ENCODE peak calls at places on chromosomes 11 and 22, in six cellular contexts. One of them, this sample, is unnamed.

GRCh38 chr11:131601586-131601985 is 231.2 kb downstream of the NTM start:
- DNase-seq in body of pancreas: no peak
- DNase-seq in AG10803: peak
- DNase-seq in uterus: no peak
- DNase-seq in ovary: no peak
- DNase-seq in endodermal cell: no peak
- DNase-seq in this sample: no peak

GRCh38 chr11:64745523-64746328 is 1.8 kb upstream of the RASGRP2 start:
- DNase-seq in body of pancreas: peak
- DNase-seq in AG10803: peak
- DNase-seq in uterus: peak
- DNase-seq in ovary: peak
- DNase-seq in endodermal cell: peak
- DNase-seq in this sample: no peak

GRCh38 chr11:27757953-27758352 is 57.7 kb upstream of the BDNF start:
- DNase-seq in body of pancreas: no peak
- DNase-seq in AG10803: peak
- DNase-seq in uterus: no peak
- DNase-seq in ovary: no peak
- DNase-seq in endodermal cell: no peak
- DNase-seq in this sample: no peak

GRCh38 chr11:79342686-79343085 is 98.1 kb downstream of the TENM4 start:
- DNase-seq in body of pancreas: no peak
- DNase-seq in AG10803: no peak
- DNase-seq in uterus: no peak
- DNase-seq in ovary: no peak
- DNase-seq in endodermal cell: no peak
- DNase-seq in this sample: no peak

GRCh38 chr11:69949327-69949726 is 128.8 kb upstream of the ANO1 start:
- DNase-seq in body of pancreas: peak
- DNase-seq in AG10803: peak
- DNase-seq in uterus: no peak
- DNase-seq in ovary: no peak
- DNase-seq in endodermal cell: peak
- DNase-seq in this sample: no peak

GRCh38 chr11:102469196-102469821 is 16.7 kb upstream of the TMEM123 start:
- DNase-seq in body of pancreas: no peak
- DNase-seq in AG10803: peak
- DNase-seq in uterus: peak
- DNase-seq in ovary: no peak
- DNase-seq in endodermal cell: no peak
- DNase-seq in this sample: no peak

GRCh38 chr11:128680906-128681305 is 13.0 kb upstream of the FLI1 start:
- DNase-seq in body of pancreas: no peak
- DNase-seq in AG10803: no peak
- DNase-seq in uterus: no peak
- DNase-seq in ovary: no peak
- DNase-seq in endodermal cell: no peak
- DNase-seq in this sample: no peak

GRCh38 chr22:46290843-46291785 is 5.6 kb upstream of the GTSE1 start:
- DNase-seq in body of pancreas: no peak
- DNase-seq in AG10803: no peak
- DNase-seq in uterus: no peak
- DNase-seq in ovary: no peak
- DNase-seq in endodermal cell: no peak
- DNase-seq in this sample: no peak

GRCh38 chr11:35539781-35540281 is 14.4 kb upstream of the PAMR1 start:
- DNase-seq in body of pancreas: peak
- DNase-seq in AG10803: peak
- DNase-seq in uterus: peak
- DNase-seq in ovary: no peak
- DNase-seq in endodermal cell: no peak
- DNase-seq in this sample: no peak

GRCh38 chr11:104534268-104534667 is 364.0 kb downstream of the CASP12 start:
- DNase-seq in body of pancreas: no peak
- DNase-seq in AG10803: no peak
- DNase-seq in uterus: no peak
- DNase-seq in ovary: no peak
- DNase-seq in endodermal cell: no peak
- DNase-seq in this sample: no peak

GRCh38 chr11:128622137-128622523 is 34.8 kb upstream of the ETS1 start:
- DNase-seq in body of pancreas: no peak
- DNase-seq in AG10803: no peak
- DNase-seq in uterus: no peak
- DNase-seq in ovary: no peak
- DNase-seq in endodermal cell: peak
- DNase-seq in this sample: no peak

GRCh38 chr11:244376-244775 is 7.6 kb downstream of the PSMD13 start:
- DNase-seq in body of pancreas: no peak
- DNase-seq in AG10803: no peak
- DNase-seq in uterus: no peak
- DNase-seq in ovary: no peak
- DNase-seq in endodermal cell: no peak
- DNase-seq in this sample: no peak

GRCh38 chr11:57071829-57072228 is 83.1 kb downstream of the OR5AK2 start:
- DNase-seq in body of pancreas: no peak
- DNase-seq in AG10803: peak
- DNase-seq in uterus: no peak
- DNase-seq in ovary: no peak
- DNase-seq in endodermal cell: no peak
- DNase-seq in this sample: no peak

GRCh38 chr22:47168900-47169800 is 406.7 kb downstream of the TBC1D22A start:
- DNase-seq in body of pancreas: peak
- DNase-seq in AG10803: no peak
- DNase-seq in uterus: no peak
- DNase-seq in ovary: peak
- DNase-seq in endodermal cell: peak
- DNase-seq in this sample: no peak

GRCh38 chr11:57321996-57322880 is 2.5 kb downstream of the TNKS1BP1 start:
- DNase-seq in body of pancreas: peak
- DNase-seq in AG10803: peak
- DNase-seq in uterus: peak
- DNase-seq in ovary: peak
- DNase-seq in endodermal cell: peak
- DNase-seq in this sample: peak

GRCh38 chr11:134346101-134346975 is 14.6 kb downstream of the GLB1L2 start:
- DNase-seq in body of pancreas: no peak
- DNase-seq in AG10803: no peak
- DNase-seq in uterus: no peak
- DNase-seq in ovary: no peak
- DNase-seq in endodermal cell: no peak
- DNase-seq in this sample: no peak

GRCh38 chr11:65428578-65429068 is 6.0 kb downstream of the NEAT1 start:
- DNase-seq in body of pancreas: peak
- DNase-seq in AG10803: no peak
- DNase-seq in uterus: peak
- DNase-seq in ovary: no peak
- DNase-seq in endodermal cell: no peak
- DNase-seq in this sample: no peak

GRCh38 chr11:36149538-36150242 is 139.5 kb downstream of the COMMD9 start:
- DNase-seq in body of pancreas: peak
- DNase-seq in AG10803: peak
- DNase-seq in uterus: peak
- DNase-seq in ovary: peak
- DNase-seq in endodermal cell: peak
- DNase-seq in this sample: no peak

GRCh38 chr11:34890812-34891211 is 25.4 kb downstream of the APIP start:
- DNase-seq in body of pancreas: no peak
- DNase-seq in AG10803: peak
- DNase-seq in uterus: no peak
- DNase-seq in ovary: no peak
- DNase-seq in endodermal cell: no peak
- DNase-seq in this sample: peak

GRCh38 chr11:61095022-61095421 is 7.3 kb upstream of the CD5 start:
- DNase-seq in body of pancreas: no peak
- DNase-seq in AG10803: no peak
- DNase-seq in uterus: no peak
- DNase-seq in ovary: no peak
- DNase-seq in endodermal cell: peak
- DNase-seq in this sample: no peak

GRCh38 chr11:32439488-32440210 is 4.3 kb upstream of the WT1 start:
- DNase-seq in body of pancreas: no peak
- DNase-seq in AG10803: no peak
- DNase-seq in uterus: peak
- DNase-seq in ovary: peak
- DNase-seq in endodermal cell: peak
- DNase-seq in this sample: no peak

DNA sequence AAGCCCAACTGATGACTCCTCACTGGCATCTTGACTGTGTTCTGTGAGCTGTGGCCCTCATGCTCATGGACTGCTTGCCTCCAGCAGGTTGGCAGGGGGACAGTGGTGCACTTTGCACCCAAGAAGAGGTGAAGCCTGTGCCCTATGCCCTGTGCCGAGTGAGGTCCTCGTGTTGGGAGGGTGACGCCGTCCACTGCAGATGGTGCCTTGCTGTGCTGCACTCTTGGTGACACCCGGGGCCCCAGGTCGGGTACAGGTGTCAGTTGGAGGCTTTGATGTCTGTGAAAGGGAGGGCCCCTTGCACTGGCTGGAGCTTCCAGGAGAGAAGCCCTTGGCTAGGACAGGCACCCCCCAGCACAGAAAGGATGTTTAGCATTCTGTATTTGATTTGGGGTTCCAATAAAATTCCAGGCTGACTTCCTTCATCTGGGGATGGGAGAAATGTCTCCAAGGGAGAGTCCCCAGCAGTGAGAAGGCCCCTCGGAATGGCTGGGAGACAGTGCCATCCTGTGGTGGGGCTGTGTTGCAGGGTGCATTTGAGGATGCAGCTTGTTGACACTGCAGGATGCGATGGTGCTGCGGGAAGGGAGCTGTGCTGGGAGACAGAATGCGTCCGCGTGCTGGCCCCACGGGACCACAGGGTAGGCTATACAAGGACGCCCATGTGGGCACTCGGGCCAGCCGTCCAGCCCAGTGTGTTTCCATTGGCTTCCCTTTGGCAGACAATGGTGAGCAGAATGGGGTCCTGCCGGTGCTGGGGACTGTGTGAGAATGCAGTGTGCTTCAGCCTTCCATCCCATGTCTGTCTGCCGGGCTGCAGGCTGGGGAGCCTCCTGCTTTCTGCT is 2.5 kb upstream of the ZDHHC8 start:
- DNase-seq in body of pancreas: peak
- DNase-seq in AG10803: peak
- DNase-seq in uterus: no peak
- DNase-seq in ovary: no peak
- DNase-seq in endodermal cell: peak
- DNase-seq in this sample: no peak
- H3K4me3 ChIP-seq in body of pancreas: no peak
- H3K4me3 ChIP-seq in AG10803: no peak
- H3K4me3 ChIP-seq in uterus: no peak
- H3K4me3 ChIP-seq in ovary: no peak
- H3K4me3 ChIP-seq in endodermal cell: no peak
- H3K4me3 ChIP-seq in this sample: no peak

GRCh38 chr11:115185931-115186330 is 318.3 kb downstream of the CADM1 start:
- DNase-seq in body of pancreas: no peak
- DNase-seq in AG10803: no peak
- DNase-seq in uterus: no peak
- DNase-seq in ovary: no peak
- DNase-seq in endodermal cell: no peak
- DNase-seq in this sample: no peak
- TF ChIP-seq CTCF in body of pancreas: no peak
- TF ChIP-seq CTCF in AG10803: no peak
- TF ChIP-seq CTCF in uterus: no peak
- TF ChIP-seq CTCF in ovary: no peak
- TF ChIP-seq CTCF in endodermal cell: no peak
- TF ChIP-seq CTCF in this sample: no peak

GRCh38 chr11:119592642-119593041 is 136.4 kb downstream of the NECTIN1 start:
- DNase-seq in body of pancreas: no peak
- DNase-seq in AG10803: peak
- DNase-seq in uterus: no peak
- DNase-seq in ovary: no peak
- DNase-seq in endodermal cell: no peak
- DNase-seq in this sample: no peak
- H3K4me3 ChIP-seq in body of pancreas: no peak
- H3K4me3 ChIP-seq in AG10803: no peak
- H3K4me3 ChIP-seq in uterus: no peak
- H3K4me3 ChIP-seq in ovary: no peak
- H3K4me3 ChIP-seq in endodermal cell: no peak
- H3K4me3 ChIP-seq in this sample: no peak

GRCh38 chr11:110367571-110367970 is 62.2 kb upstream of the FDX1 start:
- DNase-seq in body of pancreas: no peak
- DNase-seq in AG10803: no peak
- DNase-seq in uterus: no peak
- DNase-seq in ovary: no peak
- DNase-seq in endodermal cell: no peak
- DNase-seq in this sample: no peak

GRCh38 chr11:110362916-110363574 is 66.6 kb upstream of the RDX start:
- DNase-seq in body of pancreas: peak
- DNase-seq in AG10803: no peak
- DNase-seq in uterus: no peak
- DNase-seq in ovary: no peak
- DNase-seq in endodermal cell: peak
- DNase-seq in this sample: no peak

DNA sequence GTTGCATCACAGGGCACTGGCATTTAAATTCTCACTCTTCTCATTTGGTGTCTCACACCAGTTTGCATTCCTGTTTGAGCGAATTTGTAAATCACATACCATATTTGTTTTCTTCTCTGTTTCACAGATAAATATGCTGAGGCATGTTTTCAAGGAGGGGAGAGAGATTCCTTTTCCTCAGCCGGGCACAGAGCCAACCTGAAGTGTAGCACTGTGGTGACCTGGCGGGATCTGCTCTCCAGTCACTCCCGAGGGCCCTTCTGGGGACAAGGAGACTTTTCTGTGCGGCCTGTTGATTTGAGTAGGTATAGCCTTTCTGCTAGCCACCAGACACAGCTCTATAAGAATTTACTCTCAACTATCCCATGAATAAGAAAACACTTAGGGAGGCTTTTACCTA is 63.5 kb upstream of the FDX1 start:
- DNase-seq in body of pancreas: peak
- DNase-seq in AG10803: peak
- DNase-seq in uterus: no peak
- DNase-seq in ovary: peak
- DNase-seq in endodermal cell: no peak
- DNase-seq in this sample: no peak
- TF ChIP-seq CTCF in body of pancreas: no peak
- TF ChIP-seq CTCF in AG10803: no peak
- TF ChIP-seq CTCF in uterus: no peak
- TF ChIP-seq CTCF in ovary: no peak
- TF ChIP-seq CTCF in endodermal cell: no peak
- TF ChIP-seq CTCF in this sample: no peak

This sample was measured in LNCaP clone FGC.